ENCODE peak calls at places on chromosomes 6 and 20, in nine cellular contexts. A, N, E, C, L, Q, Z, R and K are unnamed samples.

GRCh38 chr6:18551228-18551627 is 164.1 kb downstream of the RNF144B start:
- DNase-seq in E (peak), Z (no peak), L (no peak), C (no peak), R (peak), A (peak), N (peak), Q (no peak), K (no peak)

GRCh38 chr6:1516742-1517520 is 92.8 kb upstream of the FOXC1 start:
- DNase-seq in Z (no peak), Q (no peak), E (no peak), A (no peak), L (no peak), N (no peak), R (no peak), C (no peak), K (no peak)

GRCh38 chr20:19739351-19739750 is 18.7 kb upstream of the RIN2 start:
- DNase-seq in R (no peak), E (no peak), Z (no peak), L (no peak), A (no peak), C (no peak), N (no peak), Q (no peak), K (no peak)

GRCh38 chr20:58868795-58869194 is 16.3 kb downstream of the GNAS start:
- DNase-seq in A (no peak), Q (no peak), L (no peak), Z (no peak), R (peak), E (no peak), C (no peak), N (no peak), K (no peak)

GRCh38 chr20:50193169-50193850 is 2.7 kb downstream of the CEBPB start:
- DNase-seq in A (peak), Q (no peak), N (no peak), R (peak), Z (no peak), E (no peak), L (peak), C (no peak), K (no peak)

GRCh38 chr6:27888576-27888975 is 23.6 kb downstream of the OR2B2 start:
- DNase-seq in E (no peak), Q (no peak), L (no peak), A (no peak), Z (no peak), N (no peak), R (no peak), C (no peak), K (no peak)

GRCh38 chr6:47268572-47269187 is 41.0 kb downstream of the TNFRSF21 start:
- DNase-seq in Q (no peak), C (no peak), N (no peak), R (no peak), Z (no peak), A (no peak), E (no peak), L (no peak), K (no peak)

GRCh38 chr6:13536796-13537526 is 37.4 kb upstream of the SIRT5 start:
- DNase-seq in Q (no peak), R (no peak), C (no peak), E (no peak), A (peak), L (no peak), Z (no peak), N (no peak), K (no peak)

GRCh38 chr20:23331450-23331849 is 19.1 kb upstream of the NXT1 start:
- DNase-seq in L (no peak), N (no peak), C (no peak), E (no peak), A (no peak), R (no peak), Z (no peak), Q (no peak), K (no peak)

GRCh38 chr6:134447883-134448387 is 130.0 kb upstream of the SGK1 start:
- DNase-seq in N (peak), R (peak), Q (no peak), E (peak), C (no peak), A (peak), Z (no peak), L (no peak), K (no peak)

GRCh38 chr6:158174514-158174913 is 6.4 kb downstream of the GTF2H5 start:
- DNase-seq in A (peak), N (peak), E (peak), Q (no peak), R (peak), C (no peak), L (no peak), Z (no peak), K (no peak)

GRCh38 chr20:40323411-40323810 is 365.6 kb downstream of the MAFB start:
- DNase-seq in N (no peak), R (no peak), Q (no peak), L (no peak), C (no peak), E (peak), A (no peak), Z (no peak), K (no peak)

GRCh38 chr6:10410214-10410873 is 4.5 kb downstream of the TFAP2A start:
- DNase-seq in A (no peak), N (no peak), Q (no peak), C (no peak), L (no peak), E (peak), Z (peak), R (peak), K (no peak)

GRCh38 chr20:50788045-50788867 is 6.6 kb upstream of the BCAS4 start:
- DNase-seq in C (no peak), N (no peak), R (peak), E (peak), L (peak), Z (no peak), Q (no peak), A (peak), K (no peak)

GRCh38 chr6:5302995-5303622 is 41.8 kb downstream of the FARS2 start:
- DNase-seq in E (peak), R (peak), L (peak), Q (peak), A (peak), C (peak), Z (peak), N (no peak), K (peak)

GRCh38 chr6:106488494-106489369 is 128.2 kb downstream of the CRYBG1 start:
- DNase-seq in N (no peak), Q (no peak), Z (no peak), E (peak), L (no peak), R (peak), C (no peak), A (no peak), K (no peak)

GRCh38 chr20:17749979-17750721 is 50.4 kb downstream of the BANF2 start:
- DNase-seq in Z (no peak), R (peak), L (no peak), C (no peak), Q (no peak), A (peak), E (no peak), N (no peak), K (no peak)

GRCh38 chr20:36555248-36555647 is 13.9 kb downstream of the MYL9 start:
- DNase-seq in Q (no peak), C (no peak), N (no peak), L (no peak), R (no peak), Z (no peak), A (no peak), E (no peak), K (no peak)

GRCh38 chr6:82832811-82833210 is 232.8 kb downstream of the UBE3D start:
- DNase-seq in Q (no peak), L (no peak), Z (no peak), C (no peak), R (no peak), E (peak), N (no peak), A (no peak), K (no peak)

GRCh38 chr6:150764638-150765456 is 100.7 kb upstream of the MTHFD1L start:
- DNase-seq in E (no peak), L (peak), C (no peak), Z (no peak), N (no peak), R (no peak), Q (no peak), A (no peak), K (no peak)

GRCh38 chr6:3261518-3261820 is 2.7 kb downstream of the PSMG4 start:
- DNase-seq in L (no peak), Q (no peak), N (no peak), E (no peak), Z (no peak), R (no peak), C (no peak), A (no peak), K (no peak)

GRCh38 chr20:36919715-36920333 is 31.7 kb downstream of the SAMHD1 start:
- DNase-seq in L (peak), Z (peak), N (peak), A (peak), E (peak), R (peak), C (peak), Q (no peak), K (peak)

GRCh38 chr6:161198176-161198575 is 75.7 kb downstream of the AGPAT4 start:
- DNase-seq in Q (no peak), C (no peak), N (no peak), Z (no peak), A (peak), L (no peak), R (peak), E (peak), K (no peak)

GRCh38 chr6:116564921-116565872 is 6.1 kb upstream of the RWDD1 start:
- DNase-seq in A (no peak), Z (no peak), N (no peak), R (peak), C (no peak), E (no peak), L (no peak), Q (no peak), K (no peak)

GRCh38 chr6:33105916-33106871 is 30.4 kb downstream of the HLA-DPB1 start:
- DNase-seq in Z (no peak), E (no peak), A (no peak), R (no peak), Q (no peak), N (no peak), C (no peak), L (no peak), K (no peak)